ENCODE peak calls at places on chromosomes 1 and 21, in six cellular contexts. One of them, this sample, is unnamed.

GRCh38 chr1:38891753-38892152 is 10.4 kb upstream of the GJA9 start:
- DNase-seq in PC-9: no peak
- DNase-seq in MM.1S: no peak
- DNase-seq in PC-3: peak; percentile 16
- DNase-seq in GM23248: peak; percentile 17
- DNase-seq in GM23338: peak; percentile 84
- DNase-seq in this sample: peak; percentile 24

GRCh38 chr21:28761709-28762356 is 230.8 kb downstream of the LTN1 start:
- DNase-seq in PC-3: no peak
- DNase-seq in GM23248: peak; percentile 72
- DNase-seq in MM.1S: no peak
- DNase-seq in GM23338: no peak
- DNase-seq in PC-9: no peak
- DNase-seq in this sample: no peak

GRCh38 chr1:239952348-239953307 is 139.1 kb upstream of the FMN2 start:
- DNase-seq in MM.1S: peak; percentile 28
- DNase-seq in PC-3: peak; percentile 62
- DNase-seq in GM23338: peak; percentile 60
- DNase-seq in GM23248: peak; percentile 42
- DNase-seq in PC-9: peak; percentile 16
- DNase-seq in this sample: peak; percentile 9

GRCh38 chr1:20834780-20835179 is 47.7 kb upstream of the HP1BP3 start:
- DNase-seq in PC-9: no peak
- DNase-seq in GM23248: no peak
- DNase-seq in GM23338: no peak
- DNase-seq in PC-3: no peak
- DNase-seq in MM.1S: no peak
- DNase-seq in this sample: no peak

GRCh38 chr1:236058141-236058626 is 6.7 kb downstream of the NID1 start:
- DNase-seq in PC-3: no peak
- DNase-seq in GM23248: peak; percentile 63
- DNase-seq in PC-9: no peak
- DNase-seq in MM.1S: no peak
- DNase-seq in GM23338: no peak
- DNase-seq in this sample: peak; percentile 54

GRCh38 chr1:209802117-209802779 is 3.7 kb downstream of the IRF6 start:
- DNase-seq in PC-3: no peak
- DNase-seq in GM23248: no peak
- DNase-seq in PC-9: no peak
- DNase-seq in GM23338: no peak
- DNase-seq in MM.1S: no peak
- DNase-seq in this sample: no peak

GRCh38 chr1:176826265-176826664 is 338.2 kb downstream of the ASTN1 start:
- DNase-seq in GM23338: no peak
- DNase-seq in MM.1S: no peak
- DNase-seq in PC-3: no peak
- DNase-seq in GM23248: no peak
- DNase-seq in PC-9: no peak
- DNase-seq in this sample: no peak

GRCh38 chr1:21665711-21666571 is 3.2 kb downstream of the RAP1GAP start:
- DNase-seq in GM23248: peak; percentile 82
- DNase-seq in PC-9: no peak
- DNase-seq in GM23338: no peak
- DNase-seq in PC-3: peak; percentile 22
- DNase-seq in MM.1S: no peak
- DNase-seq in this sample: no peak

GRCh38 chr1:62311473-62311943 is 7.7 kb downstream of the KANK4 start:
- DNase-seq in PC-3: no peak
- DNase-seq in GM23338: no peak
- DNase-seq in GM23248: no peak
- DNase-seq in MM.1S: no peak
- DNase-seq in PC-9: peak; percentile 33
- DNase-seq in this sample: peak; percentile 37

GRCh38 chr1:9482403-9482802 is 56.9 kb upstream of the SLC25A33 start:
- DNase-seq in MM.1S: no peak
- DNase-seq in PC-3: no peak
- DNase-seq in PC-9: no peak
- DNase-seq in GM23338: no peak
- DNase-seq in GM23248: no peak
- DNase-seq in this sample: no peak

GRCh38 chr1:85313888-85314696 is 37.7 kb upstream of the BCL10 start:
- DNase-seq in PC-9: peak; percentile 52
- DNase-seq in MM.1S: no peak
- DNase-seq in GM23338: no peak
- DNase-seq in PC-3: peak; percentile 96
- DNase-seq in GM23248: peak; percentile 94
- DNase-seq in this sample: no peak

GRCh38 chr1:35488346-35488745 is 68.9 kb downstream of the KIAA0319L start:
- DNase-seq in PC-9: no peak
- DNase-seq in PC-3: no peak
- DNase-seq in GM23248: no peak
- DNase-seq in GM23338: no peak
- DNase-seq in MM.1S: no peak
- DNase-seq in this sample: no peak

GRCh38 chr1:29372108-29372507 is 135.8 kb downstream of the PTPRU start:
- DNase-seq in PC-3: no peak
- DNase-seq in GM23338: no peak
- DNase-seq in GM23248: no peak
- DNase-seq in MM.1S: no peak
- DNase-seq in PC-9: no peak
- DNase-seq in this sample: no peak

GRCh38 chr1:214445201-214445600 is 106.2 kb downstream of the PTPN14 start:
- DNase-seq in PC-9: no peak
- DNase-seq in PC-3: peak; percentile 46
- DNase-seq in GM23338: no peak
- DNase-seq in MM.1S: no peak
- DNase-seq in GM23248: peak; percentile 68
- DNase-seq in this sample: no peak

GRCh38 chr1:65260851-65261473 is 48.4 kb upstream of the DNAJC6 start:
- DNase-seq in GM23248: peak; percentile 92
- DNase-seq in PC-9: peak; percentile 28
- DNase-seq in MM.1S: peak; percentile 13
- DNase-seq in PC-3: peak; percentile 81
- DNase-seq in GM23338: no peak
- DNase-seq in this sample: no peak

GRCh38 chr1:31577515-31578191 is 1.3 kb downstream of the TINAGL1 start:
- DNase-seq in GM23248: no peak
- DNase-seq in PC-9: peak; percentile 41
- DNase-seq in GM23338: peak; percentile 65
- DNase-seq in MM.1S: no peak
- DNase-seq in PC-3: peak; percentile 43
- DNase-seq in this sample: no peak

GRCh38 chr1:208455821-208456220 is 211.6 kb upstream of the PLXNA2 start:
- DNase-seq in GM23248: peak; percentile 51
- DNase-seq in PC-3: peak; percentile 70
- DNase-seq in GM23338: no peak
- DNase-seq in PC-9: no peak
- DNase-seq in MM.1S: no peak
- DNase-seq in this sample: peak; percentile 35

GRCh38 chr1:3125546-3126368 is 56.8 kb downstream of the PRDM16 start:
- DNase-seq in GM23248: no peak
- DNase-seq in PC-3: no peak
- DNase-seq in MM.1S: no peak
- DNase-seq in PC-9: no peak
- DNase-seq in GM23338: no peak
- DNase-seq in this sample: peak; percentile 75

DNA sequence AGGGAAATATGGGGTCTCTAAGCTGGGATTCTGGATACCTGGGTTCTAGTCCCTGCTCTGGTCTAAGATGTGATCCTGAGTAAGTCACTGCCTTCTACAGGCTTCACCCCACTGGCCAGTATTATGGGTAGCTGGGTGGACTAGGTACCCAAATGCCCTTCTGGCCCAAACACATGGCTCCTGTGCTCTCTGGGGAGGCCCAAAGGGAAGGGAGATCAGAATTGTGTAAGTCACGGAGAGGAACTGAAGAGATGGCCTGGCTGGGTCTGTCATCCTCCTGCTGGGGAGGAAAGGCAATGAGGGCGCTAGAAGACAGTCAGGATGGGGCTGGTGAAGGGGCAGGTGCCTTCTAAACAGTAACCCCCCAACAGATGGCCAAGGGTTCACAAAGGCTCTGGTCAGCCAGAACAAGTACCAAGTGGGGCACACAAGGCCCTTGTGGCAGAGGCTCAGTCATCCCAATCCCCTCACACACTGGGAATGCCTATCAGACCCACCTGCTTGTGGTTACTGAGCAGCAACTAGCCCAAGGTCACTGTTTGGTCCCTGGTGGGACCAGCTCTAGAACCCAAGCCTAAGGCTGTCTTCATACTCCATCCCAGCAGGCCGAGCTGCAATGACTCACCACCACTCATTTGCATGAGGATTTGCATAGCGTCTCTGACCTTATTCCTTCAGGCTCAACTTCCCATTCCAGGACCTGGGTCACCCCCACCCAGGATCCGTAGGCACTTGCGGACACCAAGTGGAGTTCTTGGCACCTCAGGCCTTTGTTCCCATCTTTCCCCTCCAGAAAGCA is 9.2 kb downstream of the MEF2D start:
- DNase-seq in PC-9: no peak
- DNase-seq in PC-3: no peak
- DNase-seq in GM23338: no peak
- DNase-seq in GM23248: peak; percentile 35
- DNase-seq in MM.1S: no peak
- DNase-seq in this sample: no peak
- H3F3A ChIP-seq in PC-9: peaks cover 16% of the 10 kb centered on the region
- H3F3A ChIP-seq in PC-3: no peaks in the 10 kb centered on the region
- H3F3A ChIP-seq in GM23338: no peaks in the 10 kb centered on the region
- H3F3A ChIP-seq in GM23248: peaks cover 11% of the 10 kb centered on the region
- H3F3A ChIP-seq in MM.1S: peaks cover 86% of the 10 kb centered on the region
- H3F3A ChIP-seq in this sample: peaks cover 17% of the 10 kb centered on the region

GRCh38 chr1:228275154-228275434 is 67.2 kb downstream of the OBSCN start:
- DNase-seq in GM23248: no peak
- DNase-seq in MM.1S: no peak
- DNase-seq in GM23338: no peak
- DNase-seq in PC-9: no peak
- DNase-seq in PC-3: no peak
- DNase-seq in this sample: no peak
- TF ChIP-seq EZH2 in GM23248: no peak
- TF ChIP-seq EZH2 in MM.1S: no peak
- TF ChIP-seq EZH2 in GM23338: no peak
- TF ChIP-seq EZH2 in PC-9: no peak
- TF ChIP-seq EZH2 in PC-3: no peak
- TF ChIP-seq EZH2 in this sample: no peak

DNA sequence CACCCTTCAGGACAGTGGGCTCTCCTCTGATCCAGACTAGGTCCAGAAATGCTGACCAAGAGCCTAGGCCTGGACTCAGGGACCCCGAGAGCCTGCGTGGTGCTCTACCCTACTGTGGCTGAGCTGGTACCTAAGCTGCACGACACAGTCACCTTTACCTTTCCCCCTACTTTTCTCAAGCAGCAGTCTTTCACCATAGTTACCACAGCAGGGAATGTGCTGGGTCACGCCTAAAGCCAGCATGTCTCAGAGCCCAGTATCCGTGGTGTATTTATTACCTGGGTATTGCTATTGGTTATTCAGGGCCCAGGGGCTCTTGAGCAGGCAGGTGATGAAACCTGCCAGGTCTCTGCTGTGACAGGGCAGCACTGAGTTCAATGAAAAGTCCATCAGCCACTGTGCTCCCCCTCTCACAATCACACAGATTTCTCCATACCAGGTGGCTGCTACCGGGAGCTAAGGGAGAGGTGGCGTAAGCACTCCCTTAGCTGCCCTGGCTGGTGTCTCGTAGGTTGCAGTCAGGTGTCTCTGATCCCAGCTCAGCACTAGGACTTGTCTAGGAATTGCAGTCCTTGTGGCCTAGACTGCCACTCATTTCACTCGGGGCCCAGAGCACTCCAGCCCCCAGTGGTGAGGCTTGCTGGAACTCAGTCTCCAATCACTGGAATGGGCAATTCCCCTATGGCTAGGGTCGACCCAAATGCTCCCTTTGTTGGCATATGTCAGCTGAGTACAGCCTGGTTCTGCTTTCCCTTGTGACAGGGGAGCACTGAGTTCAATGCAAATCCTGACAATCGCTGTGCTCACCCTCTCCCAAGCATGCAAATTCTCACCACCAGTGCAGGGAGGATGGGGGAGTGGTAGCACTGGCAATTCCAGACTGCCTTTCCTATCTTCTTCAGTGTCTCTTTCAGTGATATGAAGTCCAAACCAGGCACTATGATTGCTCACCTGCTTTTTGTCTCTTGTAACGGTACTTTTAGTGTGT is 128.7 kb downstream of the PHTF1 start:
- DNase-seq in PC-9: no peak
- DNase-seq in GM23338: peak; percentile 12
- DNase-seq in PC-3: no peak
- DNase-seq in GM23248: no peak
- DNase-seq in MM.1S: no peak
- DNase-seq in this sample: no peak
- H2AFZ ChIP-seq in PC-9: no peak overlapping the region
- H2AFZ ChIP-seq in GM23338: no peak overlapping the region
- H2AFZ ChIP-seq in PC-3: no peak overlapping the region
- H2AFZ ChIP-seq in GM23248: no peak overlapping the region
- H2AFZ ChIP-seq in MM.1S: no peak overlapping the region
- H2AFZ ChIP-seq in this sample: no peak overlapping the region

GRCh38 chr1:26784886-26785285 is 2.9 kb upstream of the PIGV start:
- DNase-seq in GM23338: no peak
- DNase-seq in PC-3: no peak
- DNase-seq in PC-9: no peak
- DNase-seq in GM23248: no peak
- DNase-seq in MM.1S: no peak
- DNase-seq in this sample: no peak
- H3F3A ChIP-seq in GM23338: peaks cover 19% of the 10 kb centered on the region
- H3F3A ChIP-seq in PC-3: peaks cover 4% of the 10 kb centered on the region
- H3F3A ChIP-seq in PC-9: peaks cover 47% of the 10 kb centered on the region
- H3F3A ChIP-seq in GM23248: peaks cover 71% of the 10 kb centered on the region
- H3F3A ChIP-seq in MM.1S: peaks cover 68% of the 10 kb centered on the region
- H3F3A ChIP-seq in this sample: peaks cover 84% of the 10 kb centered on the region

GRCh38 chr21:34669149-34669879 is 520 bp downstream of the CLIC6 start:
- DNase-seq in PC-9: no peak
- DNase-seq in GM23338: peak; percentile 60
- DNase-seq in PC-3: no peak
- DNase-seq in MM.1S: no peak
- DNase-seq in GM23248: peak; percentile 29
- DNase-seq in this sample: peak; percentile 57
- TF ChIP-seq EZH2 in PC-9: no peak
- TF ChIP-seq EZH2 in GM23338: peak; percentile 53
- TF ChIP-seq EZH2 in PC-3: no peak
- TF ChIP-seq EZH2 in MM.1S: no peak
- TF ChIP-seq EZH2 in GM23248: no peak
- TF ChIP-seq EZH2 in this sample: peak; percentile 96

GRCh38 chr21:42315296-42315891 is at the start of gene TFF3:
- DNase-seq in PC-3: peak; percentile 25
- DNase-seq in GM23338: no peak
- DNase-seq in PC-9: no peak
- DNase-seq in GM23248: no peak
- DNase-seq in MM.1S: no peak
- DNase-seq in this sample: peak; percentile 46
- H2AFZ ChIP-seq in PC-3: no peak within 1 kb of the TSS
- H2AFZ ChIP-seq in GM23338: no peak within 1 kb of the TSS
- H2AFZ ChIP-seq in PC-9: no peak within 1 kb of the TSS
- H2AFZ ChIP-seq in GM23248: no peak within 1 kb of the TSS
- H2AFZ ChIP-seq in MM.1S: no peak within 1 kb of the TSS
- H2AFZ ChIP-seq in this sample: no peak within 1 kb of the TSS

DNA sequence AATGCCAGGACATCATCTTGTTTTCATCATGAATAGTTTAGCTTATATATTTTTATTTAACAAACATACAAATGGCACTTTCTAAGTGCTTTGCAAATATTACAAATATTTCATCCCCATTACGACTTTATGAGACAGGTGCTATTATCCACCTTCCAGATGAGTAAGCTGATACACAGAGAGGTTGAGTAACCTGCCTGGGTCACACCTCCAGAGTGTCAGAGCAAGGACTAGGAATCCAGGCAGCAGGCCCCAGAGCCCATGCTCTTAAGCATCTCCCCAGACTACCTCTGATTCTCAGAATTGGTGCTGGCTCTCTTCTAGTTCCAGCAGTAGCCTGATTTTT is 40.0 kb downstream of the EPHB2 start:
- DNase-seq in GM23248: no peak
- DNase-seq in GM23338: no peak
- DNase-seq in PC-3: peak; percentile 75
- DNase-seq in MM.1S: no peak
- DNase-seq in PC-9: peak; percentile 16
- DNase-seq in this sample: no peak
- H3F3A ChIP-seq in GM23248: peaks cover 40% of the 10 kb centered on the region
- H3F3A ChIP-seq in GM23338: no peaks in the 10 kb centered on the region
- H3F3A ChIP-seq in PC-3: peaks cover 6% of the 10 kb centered on the region
- H3F3A ChIP-seq in MM.1S: no peaks in the 10 kb centered on the region
- H3F3A ChIP-seq in PC-9: peaks cover 52% of the 10 kb centered on the region
- H3F3A ChIP-seq in this sample: peaks cover 18% of the 10 kb centered on the region